ENCODE peak calls at places on chromosomes 13 and 19, in eight cellular contexts. One of them, this sample, is unnamed.

GRCh38 chr13:37651371-37651770 is 52.8 kb upstream of the POSTN start:
- DNase-seq in OCI-LY7: no peak
- DNase-seq in SK-N-SH: no peak
- DNase-seq in PC-3: no peak
- DNase-seq in neural progenitor cell: no peak
- DNase-seq in MM.1S: no peak
- DNase-seq in hepatocyte: no peak
- DNase-seq in HCT116: no peak
- DNase-seq in this sample: no peak

GRCh38 chr19:7125221-7125620 is 55.7 kb downstream of the ZNF557 start:
- DNase-seq in OCI-LY7: no peak
- DNase-seq in SK-N-SH: no peak
- DNase-seq in PC-3: no peak
- DNase-seq in neural progenitor cell: no peak
- DNase-seq in MM.1S: no peak
- DNase-seq in hepatocyte: no peak
- DNase-seq in HCT116: no peak
- DNase-seq in this sample: no peak

GRCh38 chr13:84080748-84081530 is 198.7 kb upstream of the SLITRK1 start:
- DNase-seq in OCI-LY7: no peak
- DNase-seq in SK-N-SH: no peak
- DNase-seq in PC-3: no peak
- DNase-seq in neural progenitor cell: no peak
- DNase-seq in MM.1S: no peak
- DNase-seq in hepatocyte: no peak
- DNase-seq in HCT116: no peak
- DNase-seq in this sample: no peak

GRCh38 chr13:110211046-110211445 is 95.9 kb downstream of the COL4A1 start:
- DNase-seq in OCI-LY7: no peak
- DNase-seq in SK-N-SH: no peak
- DNase-seq in PC-3: no peak
- DNase-seq in neural progenitor cell: no peak
- DNase-seq in MM.1S: no peak
- DNase-seq in hepatocyte: no peak
- DNase-seq in HCT116: no peak
- DNase-seq in this sample: no peak

GRCh38 chr13:94217370-94217769 is 262.1 kb downstream of the DCT start:
- DNase-seq in OCI-LY7: no peak
- DNase-seq in SK-N-SH: no peak
- DNase-seq in PC-3: no peak
- DNase-seq in neural progenitor cell: no peak
- DNase-seq in MM.1S: no peak
- DNase-seq in hepatocyte: no peak
- DNase-seq in HCT116: no peak
- DNase-seq in this sample: no peak

GRCh38 chr13:78595819-78596700 is 7.3 kb downstream of the POU4F1 start:
- DNase-seq in OCI-LY7: no peak
- DNase-seq in SK-N-SH: peak
- DNase-seq in PC-3: no peak
- DNase-seq in neural progenitor cell: peak
- DNase-seq in MM.1S: no peak
- DNase-seq in hepatocyte: peak
- DNase-seq in HCT116: no peak
- DNase-seq in this sample: peak

GRCh38 chr13:65592757-65593156 is 1637.4 kb downstream of the PCDH9 start:
- DNase-seq in OCI-LY7: no peak
- DNase-seq in SK-N-SH: no peak
- DNase-seq in PC-3: no peak
- DNase-seq in neural progenitor cell: no peak
- DNase-seq in MM.1S: no peak
- DNase-seq in hepatocyte: no peak
- DNase-seq in HCT116: no peak
- DNase-seq in this sample: no peak

GRCh38 chr13:44283598-44283997 is 90.0 kb upstream of the SERP2 start:
- DNase-seq in OCI-LY7: no peak
- DNase-seq in SK-N-SH: no peak
- DNase-seq in PC-3: no peak
- DNase-seq in neural progenitor cell: no peak
- DNase-seq in MM.1S: no peak
- DNase-seq in hepatocyte: no peak
- DNase-seq in HCT116: no peak
- DNase-seq in this sample: peak

GRCh38 chr13:55359067-55359466 is 1781.7 kb upstream of the PRR20A start:
- DNase-seq in OCI-LY7: no peak
- DNase-seq in SK-N-SH: no peak
- DNase-seq in PC-3: no peak
- DNase-seq in neural progenitor cell: no peak
- DNase-seq in MM.1S: no peak
- DNase-seq in hepatocyte: no peak
- DNase-seq in HCT116: no peak
- DNase-seq in this sample: peak

GRCh38 chr13:95787356-95788099 is 110.6 kb downstream of the DNAJC3 start:
- DNase-seq in OCI-LY7: no peak
- DNase-seq in SK-N-SH: no peak
- DNase-seq in PC-3: no peak
- DNase-seq in neural progenitor cell: no peak
- DNase-seq in MM.1S: no peak
- DNase-seq in hepatocyte: no peak
- DNase-seq in HCT116: no peak
- DNase-seq in this sample: no peak

GRCh38 chr13:29886446-29886845 is 36.0 kb upstream of the UBL3 start:
- DNase-seq in OCI-LY7: no peak
- DNase-seq in SK-N-SH: no peak
- DNase-seq in PC-3: no peak
- DNase-seq in neural progenitor cell: no peak
- DNase-seq in MM.1S: no peak
- DNase-seq in hepatocyte: no peak
- DNase-seq in HCT116: no peak
- DNase-seq in this sample: no peak

GRCh38 chr13:113936166-113936565 is 37.7 kb downstream of the C13orf46 start:
- DNase-seq in OCI-LY7: no peak
- DNase-seq in SK-N-SH: peak
- DNase-seq in PC-3: no peak
- DNase-seq in neural progenitor cell: no peak
- DNase-seq in MM.1S: no peak
- DNase-seq in hepatocyte: no peak
- DNase-seq in HCT116: no peak
- DNase-seq in this sample: no peak

GRCh38 chr19:1616396-1616795 is 11.1 kb upstream of the UQCR11 start:
- DNase-seq in OCI-LY7: no peak
- DNase-seq in SK-N-SH: no peak
- DNase-seq in PC-3: no peak
- DNase-seq in neural progenitor cell: no peak
- DNase-seq in MM.1S: no peak
- DNase-seq in hepatocyte: no peak
- DNase-seq in HCT116: no peak
- DNase-seq in this sample: no peak

GRCh38 chr19:14405758-14406644 is 13.1 kb downstream of the DDX39A start:
- DNase-seq in OCI-LY7: peak
- DNase-seq in SK-N-SH: peak
- DNase-seq in PC-3: peak
- DNase-seq in neural progenitor cell: peak
- DNase-seq in MM.1S: peak
- DNase-seq in hepatocyte: peak
- DNase-seq in HCT116: peak
- DNase-seq in this sample: peak

GRCh38 chr13:106484755-106485193 is 50.7 kb downstream of the EFNB2 start:
- DNase-seq in OCI-LY7: no peak
- DNase-seq in SK-N-SH: no peak
- DNase-seq in PC-3: no peak
- DNase-seq in neural progenitor cell: no peak
- DNase-seq in MM.1S: no peak
- DNase-seq in hepatocyte: no peak
- DNase-seq in HCT116: no peak
- DNase-seq in this sample: no peak

GRCh38 chr13:112826565-112826964 is 136.7 kb downstream of the ATP11A start:
- DNase-seq in OCI-LY7: no peak
- DNase-seq in SK-N-SH: no peak
- DNase-seq in PC-3: no peak
- DNase-seq in neural progenitor cell: no peak
- DNase-seq in MM.1S: no peak
- DNase-seq in hepatocyte: no peak
- DNase-seq in HCT116: no peak
- DNase-seq in this sample: no peak

GRCh38 chr13:41231786-41232185 is 31.6 kb downstream of the MTRF1 start:
- DNase-seq in OCI-LY7: no peak
- DNase-seq in SK-N-SH: no peak
- DNase-seq in PC-3: no peak
- DNase-seq in neural progenitor cell: no peak
- DNase-seq in MM.1S: no peak
- DNase-seq in hepatocyte: peak
- DNase-seq in HCT116: no peak
- DNase-seq in this sample: no peak

GRCh38 chr13:113905942-113906341 is 42.1 kb upstream of the GAS6 start:
- DNase-seq in OCI-LY7: no peak
- DNase-seq in SK-N-SH: no peak
- DNase-seq in PC-3: no peak
- DNase-seq in neural progenitor cell: no peak
- DNase-seq in MM.1S: no peak
- DNase-seq in hepatocyte: no peak
- DNase-seq in HCT116: no peak
- DNase-seq in this sample: no peak

GRCh38 chr19:3004522-3004921 is 24.6 kb downstream of the TLE2 start:
- DNase-seq in OCI-LY7: no peak
- DNase-seq in SK-N-SH: no peak
- DNase-seq in PC-3: no peak
- DNase-seq in neural progenitor cell: no peak
- DNase-seq in MM.1S: no peak
- DNase-seq in hepatocyte: no peak
- DNase-seq in HCT116: no peak
- DNase-seq in this sample: no peak

GRCh38 chr13:62137629-62138405 is 722.2 kb upstream of the PCDH20 start:
- DNase-seq in OCI-LY7: no peak
- DNase-seq in SK-N-SH: no peak
- DNase-seq in PC-3: no peak
- DNase-seq in neural progenitor cell: no peak
- DNase-seq in MM.1S: no peak
- DNase-seq in hepatocyte: no peak
- DNase-seq in HCT116: no peak
- DNase-seq in this sample: no peak

GRCh38 chr13:112990783-112991182 is 21.8 kb downstream of the MCF2L start:
- DNase-seq in OCI-LY7: no peak
- DNase-seq in SK-N-SH: peak
- DNase-seq in PC-3: no peak
- DNase-seq in neural progenitor cell: peak
- DNase-seq in MM.1S: peak
- DNase-seq in hepatocyte: peak
- DNase-seq in HCT116: no peak
- DNase-seq in this sample: peak

GRCh38 chr19:15303105-15303780 is 29.1 kb downstream of the BRD4 start:
- DNase-seq in OCI-LY7: no peak
- DNase-seq in SK-N-SH: no peak
- DNase-seq in PC-3: peak
- DNase-seq in neural progenitor cell: no peak
- DNase-seq in MM.1S: no peak
- DNase-seq in hepatocyte: no peak
- DNase-seq in HCT116: no peak
- DNase-seq in this sample: no peak

GRCh38 chr19:34484328-34484727 is 2.8 kb downstream of the WTIP start:
- DNase-seq in OCI-LY7: no peak
- DNase-seq in SK-N-SH: no peak
- DNase-seq in PC-3: no peak
- DNase-seq in neural progenitor cell: no peak
- DNase-seq in MM.1S: no peak
- DNase-seq in hepatocyte: no peak
- DNase-seq in HCT116: no peak
- DNase-seq in this sample: peak

GRCh38 chr19:4374451-4375163 is 25.7 kb downstream of the SH3GL1 start:
- DNase-seq in OCI-LY7: no peak
- DNase-seq in SK-N-SH: no peak
- DNase-seq in PC-3: peak
- DNase-seq in neural progenitor cell: no peak
- DNase-seq in MM.1S: no peak
- DNase-seq in hepatocyte: peak
- DNase-seq in HCT116: peak
- DNase-seq in this sample: no peak

GRCh38 chr19:8489591-8490394 is 12.6 kb downstream of the PRAM1 start:
- DNase-seq in OCI-LY7: no peak
- DNase-seq in SK-N-SH: no peak
- DNase-seq in PC-3: no peak
- DNase-seq in neural progenitor cell: no peak
- DNase-seq in MM.1S: no peak
- DNase-seq in hepatocyte: no peak
- DNase-seq in HCT116: no peak
- DNase-seq in this sample: peak
- TF ChIP-seq EZH2phosphoT487 in OCI-LY7: no peak
- TF ChIP-seq EZH2phosphoT487 in SK-N-SH: no peak
- TF ChIP-seq EZH2phosphoT487 in PC-3: no peak
- TF ChIP-seq EZH2phosphoT487 in neural progenitor cell: no peak
- TF ChIP-seq EZH2phosphoT487 in MM.1S: no peak
- TF ChIP-seq EZH2phosphoT487 in hepatocyte: no peak
- TF ChIP-seq EZH2phosphoT487 in HCT116: no peak
- TF ChIP-seq EZH2phosphoT487 in this sample: no peak

GRCh38 chr19:37172368-37173366 is at the start of gene ZNF585A:
- DNase-seq in OCI-LY7: peak
- DNase-seq in SK-N-SH: peak
- DNase-seq in PC-3: peak
- DNase-seq in neural progenitor cell: peak
- DNase-seq in MM.1S: peak
- DNase-seq in hepatocyte: peak
- DNase-seq in HCT116: peak
- DNase-seq in this sample: peak
- TF ChIP-seq CTCF in OCI-LY7: peak
- TF ChIP-seq CTCF in SK-N-SH: no peak
- TF ChIP-seq CTCF in PC-3: no peak
- TF ChIP-seq CTCF in neural progenitor cell: peak
- TF ChIP-seq CTCF in MM.1S: no peak
- TF ChIP-seq CTCF in hepatocyte: no peak
- TF ChIP-seq CTCF in HCT116: no peak
- TF ChIP-seq CTCF in this sample: no peak

GRCh38 chr19:42177686-42178019 is 39.8 kb downstream of the DEDD2 start:
- DNase-seq in OCI-LY7: no peak
- DNase-seq in SK-N-SH: no peak
- DNase-seq in PC-3: no peak
- DNase-seq in neural progenitor cell: no peak
- DNase-seq in MM.1S: no peak
- DNase-seq in hepatocyte: no peak
- DNase-seq in HCT116: no peak
- DNase-seq in this sample: no peak
- TF ChIP-seq EZH2phosphoT487 in OCI-LY7: no peak
- TF ChIP-seq EZH2phosphoT487 in SK-N-SH: no peak
- TF ChIP-seq EZH2phosphoT487 in PC-3: no peak
- TF ChIP-seq EZH2phosphoT487 in neural progenitor cell: no peak
- TF ChIP-seq EZH2phosphoT487 in MM.1S: no peak
- TF ChIP-seq EZH2phosphoT487 in hepatocyte: no peak
- TF ChIP-seq EZH2phosphoT487 in HCT116: no peak
- TF ChIP-seq EZH2phosphoT487 in this sample: no peak

GRCh38 chr19:57615346-57615745 is 1.3 kb downstream of the ZNF134 start:
- DNase-seq in OCI-LY7: peak
- DNase-seq in SK-N-SH: no peak
- DNase-seq in PC-3: no peak
- DNase-seq in neural progenitor cell: no peak
- DNase-seq in MM.1S: no peak
- DNase-seq in hepatocyte: no peak
- DNase-seq in HCT116: no peak
- DNase-seq in this sample: no peak

GRCh38 chr19:57611113-57611512 is 2.9 kb upstream of the ZNF134 start:
- DNase-seq in OCI-LY7: no peak
- DNase-seq in SK-N-SH: no peak
- DNase-seq in PC-3: no peak
- DNase-seq in neural progenitor cell: no peak
- DNase-seq in MM.1S: no peak
- DNase-seq in hepatocyte: no peak
- DNase-seq in HCT116: no peak
- DNase-seq in this sample: no peak

GRCh38 chr19:57613941-57614743 is at the start of gene ZNF134:
- DNase-seq in OCI-LY7: peak
- DNase-seq in SK-N-SH: peak
- DNase-seq in PC-3: peak
- DNase-seq in neural progenitor cell: peak
- DNase-seq in MM.1S: peak
- DNase-seq in hepatocyte: peak
- DNase-seq in HCT116: peak
- DNase-seq in this sample: peak
- TF ChIP-seq CTCF in OCI-LY7: no peak
- TF ChIP-seq CTCF in SK-N-SH: peak
- TF ChIP-seq CTCF in PC-3: no peak
- TF ChIP-seq CTCF in neural progenitor cell: no peak
- TF ChIP-seq CTCF in MM.1S: no peak
- TF ChIP-seq CTCF in hepatocyte: no peak
- TF ChIP-seq CTCF in HCT116: no peak
- TF ChIP-seq CTCF in this sample: no peak